ENCODE peak calls at places on chromosomes 2 and 18, in eight cellular contexts. S is coronary artery; V is HL-60; W is nucleus accumbens; B is GM03348; M is fibroblast of lung; F is T-helper 9 cell; K is stimulated activated CD4-positive, alpha-beta T cell treated with anti-CD3 and anti-CD28 coated beads, Interleukin-1b, Interleukin-23, amount 100 ng/mL, for 1 hour. Z is an unnamed sample.

GRCh38 chr2:20496069-20496468 is 49.2 kb downstream of the RHOB start:
- DNase-seq in S (no peak), V (no peak), W (no peak), B (peak), M (peak), F (no peak), K (no peak), Z (no peak)

GRCh38 chr2:101386599-101387150 is 628 bp downstream of the CREG2 start:
- DNase-seq in S (no peak), V (no peak), W (peak), B (no peak), M (no peak), F (no peak), K (no peak), Z (no peak)

GRCh38 chr2:135657806-135658582 is 83.7 kb upstream of the UBXN4 start:
- DNase-seq in S (no peak), V (no peak), W (no peak), B (no peak), M (no peak), F (peak), K (peak), Z (no peak)

GRCh38 chr2:203759692-203760365 is 53.4 kb downstream of the CD28 start:
- DNase-seq in S (no peak), V (no peak), W (no peak), B (peak), M (peak), F (no peak), K (no peak), Z (no peak)

GRCh38 chr2:25539141-25539540 is 134.2 kb downstream of the DTNB start:
- DNase-seq in S (no peak), V (no peak), W (no peak), B (no peak), M (peak), F (no peak), K (no peak), Z (no peak)

GRCh38 chr2:191311627-191312026 is 66.4 kb downstream of the MYO1B start:
- DNase-seq in S (no peak), V (no peak), W (no peak), B (peak), M (peak), F (no peak), K (no peak), Z (no peak)

GRCh38 chr2:100741880-100742814 is 77.8 kb upstream of the NPAS2 start:
- DNase-seq in S (no peak), V (no peak), W (no peak), B (peak), M (peak), F (no peak), K (no peak), Z (no peak)

GRCh38 chr2:164014068-164014577 is 278.3 kb upstream of the FIGN start:
- DNase-seq in S (no peak), V (no peak), W (no peak), B (peak), M (peak), F (no peak), K (no peak), Z (no peak)

GRCh38 chr18:9961031-9961430 is 47.2 kb downstream of the VAPA start:
- DNase-seq in S (no peak), V (no peak), W (no peak), B (peak), M (peak), F (no peak), K (no peak), Z (no peak)

GRCh38 chr2:158487419-158487818 is 30.7 kb downstream of the PKP4 start:
- DNase-seq in S (no peak), V (no peak), W (no peak), B (no peak), M (peak), F (no peak), K (no peak), Z (no peak)

GRCh38 chr2:37561615-37562569 is 109.5 kb downstream of the CDC42EP3 start:
- DNase-seq in S (no peak), V (no peak), W (no peak), B (peak), M (peak), F (no peak), K (no peak), Z (no peak)

GRCh38 chr18:55301196-55301540 is 286.8 kb downstream of the TCF4 start:
- DNase-seq in S (no peak), V (no peak), W (no peak), B (no peak), M (peak), F (no peak), K (no peak), Z (no peak)

GRCh38 chr2:219119422-219120043 is 41.1 kb downstream of the NHEJ1 start:
- DNase-seq in S (no peak), V (no peak), W (peak), B (peak), M (peak), F (peak), K (peak), Z (no peak)

GRCh38 chr18:54257015-54257414 is 12.3 kb upstream of the POLI start:
- DNase-seq in S (no peak), V (peak), W (no peak), B (peak), M (peak), F (no peak), K (no peak), Z (no peak)

GRCh38 chr2:170291474-170291873 is 113.5 kb downstream of the MYO3B start:
- DNase-seq in S (no peak), V (no peak), W (no peak), B (no peak), M (no peak), F (no peak), K (no peak), Z (no peak)

GRCh38 chr2:189369566-189369965 is 71.7 kb upstream of the WDR75 start:
- DNase-seq in S (no peak), V (no peak), W (no peak), B (peak), M (peak), F (no peak), K (no peak), Z (no peak)

GRCh38 chr2:102159295-102159694 is 16.7 kb downstream of the IL1R1 start:
- DNase-seq in S (no peak), V (no peak), W (no peak), B (no peak), M (no peak), F (no peak), K (no peak), Z (no peak)

GRCh38 chr18:10270160-10270571 is 184.3 kb upstream of the APCDD1 start:
- DNase-seq in S (no peak), V (no peak), W (no peak), B (no peak), M (peak), F (no peak), K (no peak), Z (no peak)

GRCh38 chr18:80009661-80010550 is 21.5 kb upstream of the TXNL4A start:
- DNase-seq in S (peak), V (no peak), W (no peak), B (peak), M (peak), F (no peak), K (no peak), Z (no peak)

GRCh38 chr18:34542625-34543024 is 167.5 kb upstream of the DTNA start:
- DNase-seq in S (no peak), V (no peak), W (no peak), B (no peak), M (no peak), F (no peak), K (no peak), Z (no peak)

GRCh38 chr2:11701831-11702301 is 31.9 kb upstream of the NTSR2 start:
- DNase-seq in S (no peak), V (peak), W (no peak), B (no peak), M (no peak), F (no peak), K (no peak), Z (no peak)

GRCh38 chr18:72329533-72329932 is 214.6 kb downstream of the CBLN2 start:
- DNase-seq in S (no peak), V (no peak), W (no peak), B (no peak), M (no peak), F (no peak), K (no peak), Z (no peak)

GRCh38 chr2:88016086-88016947 is at the start of gene RNU2-63P:
- DNase-seq in S (peak), V (peak), W (peak), B (peak), M (peak), F (peak), K (peak), Z (peak)

GRCh38 chr2:178386951-178387602 is 63.9 kb downstream of the PRKRA start:
- DNase-seq in S (no peak), V (no peak), W (no peak), B (no peak), M (no peak), F (no peak), K (no peak), Z (no peak)

GRCh38 chr2:166230024-166230723 is 102.4 kb upstream of the SCN1A start:
- DNase-seq in S (no peak), V (no peak), W (no peak), B (no peak), M (peak), F (no peak), K (no peak), Z (no peak)

GRCh38 chr2:86039963-86040655 is 65.6 kb downstream of the POLR1A start:
- DNase-seq in S (no peak), V (no peak), W (no peak), B (no peak), M (no peak), F (no peak), K (no peak), Z (no peak)

GRCh38 chr2:64179582-64180321 is 35.5 kb upstream of the PELI1 start:
- DNase-seq in S (no peak), V (no peak), W (no peak), B (no peak), M (no peak), F (no peak), K (no peak), Z (no peak)

Z was measured in osteocyte.